ENCODE peak calls at places on chromosomes 12 and 14, in eight cellular contexts. C, G, M, A, I, T, D and V are unnamed samples. For H3K4me1, the result is how much of the 10 kb centered on the place peaks cover.

GRCh38 chr12:64610660-64611429 is 550 bp downstream of the RASSF3 start:
- DNase-seq in D (peak), M (peak), I (peak), C (peak), G (peak), A (peak), T (peak), V (peak)

GRCh38 chr12:7832059-7832696 is 40.5 kb downstream of the SLC2A14 start:
- DNase-seq in G (no peak), D (no peak), M (peak), A (peak), T (peak), C (peak), I (no peak), V (no peak)

GRCh38 chr14:52481864-52482263 is 70.4 kb downstream of the TXNDC16 start:
- DNase-seq in D (no peak), T (no peak), I (no peak), G (no peak), C (no peak), A (no peak), M (no peak), V (no peak)

GRCh38 chr12:92421701-92422100 is 276.1 kb upstream of the BTG1 start:
- DNase-seq in T (peak), D (no peak), A (no peak), C (no peak), I (no peak), G (no peak), M (no peak), V (no peak)

GRCh38 chr12:44581642-44582242 is 294.4 kb downstream of the NELL2 start:
- DNase-seq in M (no peak), D (no peak), I (no peak), A (no peak), G (no peak), T (no peak), C (no peak), V (no peak)

GRCh38 chr12:3168775-3169221 is 91.6 kb downstream of the TSPAN9 start:
- DNase-seq in C (no peak), D (peak), M (no peak), G (no peak), A (peak), T (peak), I (no peak), V (no peak)

GRCh38 chr12:7120166-7120565 is 8.5 kb downstream of the RBP5 start:
- DNase-seq in A (no peak), T (no peak), G (no peak), D (no peak), I (no peak), C (no peak), M (no peak), V (no peak)

GRCh38 chr12:127559349-127560040 is 707.5 kb upstream of the TMEM132C start:
- DNase-seq in A (peak), C (peak), G (no peak), T (peak), I (no peak), M (no peak), D (no peak), V (peak)

GRCh38 chr12:118033902-118034301 is 17.4 kb downstream of the RFC5 start:
- DNase-seq in D (no peak), A (no peak), G (no peak), M (no peak), T (no peak), C (no peak), I (no peak), V (no peak)

GRCh38 chr12:19546027-19546426 is 106.7 kb downstream of the AEBP2 start:
- DNase-seq in T (no peak), G (no peak), D (no peak), C (no peak), M (no peak), A (peak), I (no peak), V (no peak)

GRCh38 chr14:69643430-69644200 is 32.2 kb downstream of the SUSD6 start:
- DNase-seq in A (peak), C (no peak), T (peak), G (peak), D (peak), I (peak), M (peak), V (peak)

GRCh38 chr12:9244894-9245293 is 36.7 kb upstream of the PZP start:
- DNase-seq in C (no peak), G (no peak), D (peak), T (no peak), A (peak), I (no peak), M (no peak), V (no peak)

GRCh38 chr12:2580821-2581220 is 213.9 kb upstream of the FKBP4 start:
- DNase-seq in C (no peak), T (peak), D (no peak), M (no peak), G (no peak), I (no peak), A (no peak), V (peak)

GRCh38 chr12:51678086-51678724 is 87.2 kb downstream of the SCN8A start:
- DNase-seq in G (no peak), A (peak), M (no peak), C (peak), I (no peak), T (peak), D (no peak), V (no peak)

GRCh38 chr14:99589651-99590530 is 14.1 kb downstream of the CCDC85C start:
- DNase-seq in C (no peak), I (no peak), T (no peak), M (no peak), A (no peak), D (no peak), G (no peak), V (no peak)

GRCh38 chr14:99587463-99588278 is 16.3 kb downstream of the CCDC85C start:
- DNase-seq in M (no peak), I (no peak), G (no peak), D (no peak), T (no peak), C (no peak), A (no peak), V (no peak)

GRCh38 chr14:99590746-99591555 is 13.1 kb downstream of the CCDC85C start:
- DNase-seq in A (peak), I (no peak), T (peak), D (no peak), G (no peak), C (no peak), M (no peak), V (no peak)

GRCh38 chr14:99586761-99587462 is 17.1 kb downstream of the CCDC85C start:
- DNase-seq in T (no peak), G (no peak), D (no peak), A (no peak), I (no peak), M (no peak), C (no peak), V (no peak)

GRCh38 chr14:99589031-99589441 is 15.0 kb downstream of the CCDC85C start:
- DNase-seq in A (no peak), G (no peak), I (no peak), M (no peak), C (no peak), T (no peak), D (no peak), V (no peak)
- H3K4me1 ChIP-seq in A (half or more), G (under half), I (under half), M (under half), C (under half), T (under half), D (under half), V (under half)

GRCh38 chr14:58625438-58625837 is 12.3 kb upstream of the DACT1 start:
- DNase-seq in T (no peak), M (no peak), C (no peak), I (no peak), D (no peak), G (no peak), A (no peak), V (no peak)
- H3K27ac ChIP-seq in T (no peak), M (no peak), C (no peak), I (no peak), D (no peak), G (no peak), A (no peak), V (no peak)

GRCh38 chr12:53217049-53217929 is 10.2 kb upstream of the ITGB7 start:
- DNase-seq in T (no peak), M (peak), C (no peak), G (peak), I (no peak), D (peak), A (peak), V (peak)
- H3K4me3 ChIP-seq in T (no peak), M (no peak), C (no peak), G (no peak), I (peak), D (no peak), A (no peak), V (no peak)

GRCh38 chr14:103102689-103103260 is 8.2 kb downstream of the EXOC3L4 start:
- DNase-seq in A (no peak), T (no peak), C (no peak), D (peak), M (no peak), G (no peak), I (no peak), V (no peak)
- H3K4me1 ChIP-seq in A (under half), T (under half), C (under half), D (half or more), M (under half), G (under half), I (under half), V (under half)

GRCh38 chr12:46464863-46465262 is 92.3 kb upstream of the SLC38A2 start:
- DNase-seq in C (no peak), M (no peak), A (no peak), G (no peak), D (no peak), I (no peak), T (no peak), V (no peak)
- H3K27ac ChIP-seq in C (no peak), M (no peak), A (no peak), G (no peak), D (no peak), I (no peak), T (no peak), V (no peak)

GRCh38 chr14:71592361-71592760 is 339.9 kb upstream of the RGS6 start:
- DNase-seq in T (peak), G (no peak), M (no peak), C (peak), D (no peak), A (peak), I (no peak), V (no peak)

GRCh38 chr14:71590131-71590530 is 342.1 kb upstream of the RGS6 start:
- DNase-seq in T (no peak), D (no peak), I (no peak), A (no peak), C (no peak), G (no peak), M (no peak), V (no peak)

GRCh38 chr14:71594828-71595227 is 337.4 kb upstream of the RGS6 start:
- DNase-seq in C (no peak), D (no peak), I (no peak), A (no peak), T (no peak), G (no peak), M (no peak), V (no peak)

GRCh38 chr14:71593966-71594365 is 338.3 kb upstream of the RGS6 start:
- DNase-seq in G (no peak), M (no peak), C (no peak), A (no peak), I (no peak), T (no peak), D (no peak), V (no peak)

GRCh38 chr14:71591929-71592328 is 340.3 kb upstream of the RGS6 start:
- DNase-seq in D (no peak), M (no peak), G (no peak), T (peak), A (no peak), C (peak), I (no peak), V (no peak)
- H3K4me3 ChIP-seq in D (no peak), M (no peak), G (no peak), T (no peak), A (no peak), C (no peak), I (no peak), V (no peak)

GRCh38 chr14:100059433-100059781 is 5.8 kb upstream of the EVL start:
- DNase-seq in A (no peak), G (no peak), T (no peak), D (no peak), C (no peak), I (no peak), M (no peak), V (no peak)

GRCh38 chr14:100060766-100061165 is 4.5 kb upstream of the EVL start:
- DNase-seq in D (no peak), G (no peak), C (no peak), A (no peak), M (no peak), T (no peak), I (no peak), V (no peak)

GRCh38 chr14:100056431-100056830 is 8.8 kb upstream of the EVL start:
- DNase-seq in A (no peak), G (no peak), M (no peak), D (no peak), T (no peak), C (no peak), I (no peak), V (no peak)

GRCh38 chr14:100056964-100057817 is 8.0 kb upstream of the EVL start:
- DNase-seq in C (peak), G (no peak), I (no peak), M (no peak), T (no peak), D (no peak), A (no peak), V (no peak)

DNA sequence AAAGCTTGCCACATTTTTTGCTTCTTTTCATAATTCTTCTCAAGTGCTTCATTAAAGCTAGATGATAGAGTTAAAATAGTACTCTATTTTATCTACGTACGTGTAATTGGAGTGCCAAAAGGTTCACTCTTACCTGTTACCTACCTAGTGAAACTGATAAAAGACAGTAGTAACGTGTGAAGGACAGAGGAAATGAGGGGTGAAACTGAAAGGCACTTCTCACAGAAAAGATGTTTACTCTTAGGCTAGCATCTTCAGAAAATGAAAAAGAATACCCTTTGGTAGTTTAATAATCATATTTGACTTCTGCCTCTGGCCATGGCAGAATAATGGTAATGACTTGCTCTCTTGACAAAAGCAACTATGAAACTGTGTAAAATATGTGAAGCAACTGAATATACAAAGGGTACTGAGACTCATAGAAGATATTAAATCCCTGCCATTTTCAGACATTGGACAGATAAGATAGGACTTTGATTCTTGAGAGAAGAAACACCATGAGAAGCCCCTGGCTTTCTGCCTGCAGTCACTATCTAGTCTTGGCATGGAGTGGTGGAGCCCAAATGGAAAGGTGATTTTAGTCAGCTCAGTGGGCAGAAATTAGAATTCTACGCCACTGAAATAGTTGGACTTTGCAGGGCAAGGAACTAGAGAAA is 6.3 kb upstream of the EVL start:
- DNase-seq in A (no peak), G (no peak), D (no peak), I (no peak), C (no peak), M (no peak), T (no peak), V (no peak)
- H3K4me1 ChIP-seq in A (under half), G (under half), D (under half), I (half or more), C (under half), M (under half), T (under half), V (under half)

DNA sequence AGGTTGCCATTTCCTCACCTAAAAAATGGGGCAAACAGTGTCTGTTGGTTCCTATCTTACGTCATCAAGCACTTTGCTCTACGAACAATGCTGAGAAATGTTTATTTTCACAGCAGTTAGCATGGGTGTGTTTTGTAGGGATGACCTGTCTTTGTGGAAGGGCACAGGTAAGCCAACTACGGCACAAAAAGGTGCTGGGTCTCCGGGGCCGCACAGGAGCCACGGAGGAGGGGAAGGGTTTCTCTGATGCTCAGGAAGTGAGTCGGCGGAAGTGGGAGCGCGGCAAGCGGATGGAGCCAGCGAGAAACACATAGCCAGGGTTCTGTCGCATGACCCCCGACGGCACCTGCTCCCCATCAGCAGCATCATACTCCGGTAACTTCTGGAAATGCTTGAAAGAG is 65.6 kb upstream of the TCL1B start:
- DNase-seq in G (no peak), D (no peak), A (no peak), T (no peak), C (no peak), I (no peak), M (no peak), V (no peak)
- H3K27ac ChIP-seq in G (no peak), D (no peak), A (no peak), T (no peak), C (no peak), I (no peak), M (no peak), V (no peak)

DNA sequence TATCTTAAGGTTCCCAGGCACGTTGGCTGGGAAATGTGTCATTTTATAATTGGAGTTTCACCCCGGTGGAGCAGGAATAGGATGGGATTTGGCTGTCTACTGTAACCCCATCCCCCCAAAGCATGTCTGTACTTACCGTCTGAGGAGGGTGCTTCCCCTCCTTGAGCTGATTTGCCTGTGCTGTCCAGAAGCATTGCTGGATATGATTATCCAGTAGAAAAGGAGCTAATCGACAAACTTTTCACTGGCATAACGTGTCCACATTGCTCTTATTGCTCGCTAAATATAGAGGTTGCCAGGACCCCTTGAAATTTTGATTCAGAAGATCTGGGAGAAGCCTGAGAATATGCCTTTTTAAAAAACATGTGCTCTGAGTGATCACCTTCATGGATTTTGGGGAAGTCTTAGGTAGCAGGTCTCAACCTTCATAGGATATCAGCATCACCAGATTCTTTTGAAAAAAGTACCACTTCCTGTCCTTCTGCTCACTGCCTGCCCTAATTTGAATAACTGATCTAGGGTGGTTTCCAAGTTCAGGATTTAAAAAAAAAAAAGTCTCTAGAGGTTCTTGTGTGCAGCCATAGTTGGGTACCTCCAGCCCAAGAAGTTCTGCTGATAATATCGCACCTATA is 80.4 kb upstream of the KCNA1 start:
- DNase-seq in A (no peak), T (no peak), I (no peak), G (no peak), C (peak), M (no peak), D (no peak), V (no peak)
- H3K4me3 ChIP-seq in A (no peak), T (no peak), I (peak), G (no peak), C (peak), M (no peak), D (no peak), V (no peak)

GRCh38 chr12:526089-526488 is 66.3 kb downstream of the B4GALNT3 start:
- DNase-seq in M (no peak), A (no peak), T (no peak), I (no peak), C (no peak), D (no peak), G (no peak), V (no peak)
- H3K4me1 ChIP-seq in M (under half), A (under half), T (under half), I (under half), C (under half), D (under half), G (under half), V (under half)